ENCODE peak calls at places on chromosomes 11 and 22, in ten cellular contexts. Y, V, M, L, T, F, Z, H, S and B are unnamed samples.

GRCh38 chr11:85076535-85077330 is 550.4 kb downstream of the DLG2 start:
- DNase-seq in V (no peak), M (peak; percentile 41), L (no peak), H (no peak), Y (no peak), Z (no peak), F (no peak), T (no peak), S (no peak), B (peak; percentile 90)

GRCh38 chr22:43007519-43008102 is 7.3 kb downstream of the PACSIN2 start:
- DNase-seq in T (no peak), V (no peak), L (peak; percentile 79), M (peak; percentile 66), Y (no peak), Z (peak; percentile 82), S (no peak), F (no peak), H (no peak), B (no peak)

GRCh38 chr11:95485115-95485900 is 254.3 kb upstream of the SESN3 start:
- DNase-seq in Y (no peak), T (peak; percentile 87), L (no peak), H (no peak), S (no peak), V (no peak), Z (no peak), M (peak; percentile 65), F (no peak), B (no peak)

GRCh38 chr11:67438121-67438902 is 830 bp upstream of the PTPRCAP start:
- DNase-seq in F (no peak), H (peak; percentile 85), T (no peak), Y (no peak), M (no peak), Z (no peak), S (no peak), V (peak; percentile 85), L (no peak), B (peak; percentile 49)

GRCh38 chr11:18394928-18395734 is 768 bp downstream of the LDHA start:
- DNase-seq in Y (no peak), M (no peak), V (peak; percentile 41), Z (no peak), T (peak; percentile 14), F (peak; percentile 17), L (no peak), H (peak; percentile 39), S (peak; percentile 54), B (no peak)

GRCh38 chr11:13983081-13983751 is 20.7 kb downstream of the SPON1 start:
- DNase-seq in M (peak; percentile 63), Z (no peak), T (no peak), S (no peak), L (no peak), Y (no peak), V (no peak), H (no peak), F (no peak), B (no peak)

GRCh38 chr22:37456351-37456750 is 29.1 kb upstream of the ELFN2 start:
- DNase-seq in V (no peak), H (no peak), S (no peak), Y (no peak), Z (no peak), L (no peak), F (no peak), T (no peak), M (no peak), B (no peak)

GRCh38 chr22:19292262-19293230 is 1.0 kb upstream of the CLTCL1 start:
- DNase-seq in L (peak; percentile 45), H (no peak), F (no peak), Y (peak; percentile 15), S (no peak), T (no peak), M (peak; percentile 91), Z (no peak), V (no peak), B (no peak)

GRCh38 chr11:113991718-113992458 is 17.0 kb downstream of the HTR3A start:
- DNase-seq in H (no peak), F (no peak), V (no peak), M (peak; percentile 12), Z (no peak), L (no peak), Y (no peak), S (no peak), T (peak; percentile 12), B (no peak)

GRCh38 chr11:124896071-124896750 is 1.5 kb downstream of the ROBO4 start:
- DNase-seq in T (no peak), Z (no peak), M (no peak), H (no peak), S (peak; percentile 37), L (no peak), V (no peak), Y (no peak), F (no peak), B (no peak)

GRCh38 chr11:37881741-37882140 is 1283.7 kb upstream of the RAG2 start:
- DNase-seq in M (no peak), S (no peak), Z (no peak), Y (no peak), T (no peak), F (no peak), V (no peak), L (no peak), H (no peak), B (no peak)

GRCh38 chr11:827146-827860 is 416 bp upstream of the CRACR2B start:
- DNase-seq in V (peak; percentile 61), Z (peak; percentile 61), T (no peak), Y (no peak), L (no peak), F (no peak), S (peak; percentile 91), M (no peak), H (peak; percentile 86), B (no peak)
- H3K4me3 ChIP-seq in V (no peak overlapping the region), Z (peak overlapping the region; percentile 24), T (peak overlapping the region; percentile 33), Y (peak overlapping the region; percentile 73), L (peak overlapping the region; percentile 58), F (peak overlapping the region; percentile 45), S (peak overlapping the region; percentile 42), M (no peak overlapping the region), H (peak overlapping the region; percentile 75), B (peak overlapping the region; percentile 40)

DNA sequence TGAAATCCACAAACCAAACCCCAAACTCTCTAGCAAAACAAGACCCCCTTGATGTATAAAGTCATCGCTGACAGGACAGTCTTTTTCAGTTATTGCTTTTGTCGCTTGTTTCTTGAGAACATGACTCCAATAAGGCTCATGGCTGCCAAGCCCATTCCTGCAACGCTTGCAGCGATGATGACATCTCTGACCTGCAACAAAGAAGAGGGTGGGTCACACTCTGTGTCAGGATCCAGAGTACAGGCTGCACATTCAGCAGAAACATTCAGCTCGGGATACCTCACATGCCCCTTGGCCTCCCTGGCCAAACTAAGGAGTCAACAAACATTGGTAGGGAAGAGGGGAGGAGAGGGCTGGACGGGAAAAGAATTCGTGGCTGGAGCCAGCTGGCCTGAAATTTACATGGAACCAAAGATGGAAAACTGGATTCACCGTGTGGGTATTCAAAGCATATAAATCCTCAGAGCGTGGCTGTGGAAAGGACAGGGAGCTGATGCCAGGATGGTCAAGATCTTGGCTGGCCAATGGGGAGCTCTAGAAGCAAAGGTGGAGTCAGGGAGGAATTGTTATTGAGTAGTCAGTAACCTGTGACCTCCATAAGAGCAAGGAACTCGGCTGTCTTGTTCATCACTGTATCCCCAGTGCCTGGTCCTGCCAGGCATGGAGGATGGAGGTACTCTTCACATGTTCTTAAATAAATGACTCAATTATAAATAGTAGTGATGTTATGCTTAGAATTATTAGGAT is 11.8 kb upstream of the PLAAT2 start:
- DNase-seq in M (peak; percentile 67), H (no peak), F (no peak), Z (no peak), T (no peak), L (no peak), V (no peak), Y (peak; percentile 33), S (no peak), B (no peak)
- H3K4me3 ChIP-seq in M (no peak overlapping the region), H (peak overlapping the region; percentile 45), F (no peak overlapping the region), Z (no peak overlapping the region), T (no peak overlapping the region), L (peak overlapping the region; percentile 37), V (peak overlapping the region; percentile 79), Y (peak overlapping the region; percentile 50), S (no peak overlapping the region), B (peak overlapping the region; percentile 35)

GRCh38 chr11:72802822-72803221 is 9.0 kb upstream of the STARD10 start:
- DNase-seq in F (no peak), Y (no peak), V (no peak), H (no peak), M (no peak), Z (no peak), L (no peak), S (no peak), T (no peak), B (no peak)

GRCh38 chr11:72805214-72805613 is 9.0 kb upstream of the ATG16L2 start:
- DNase-seq in L (no peak), Y (no peak), F (no peak), H (no peak), S (no peak), V (no peak), M (no peak), Z (no peak), T (no peak), B (no peak)

GRCh38 chr11:72808415-72808814 is 5.8 kb upstream of the ATG16L2 start:
- DNase-seq in S (no peak), M (no peak), Z (no peak), T (no peak), F (no peak), H (no peak), V (no peak), L (no peak), Y (no peak), B (no peak)

GRCh38 chr11:72807789-72808188 is 6.4 kb upstream of the ATG16L2 start:
- DNase-seq in L (no peak), T (no peak), H (no peak), Z (no peak), V (no peak), F (no peak), Y (no peak), S (no peak), M (no peak), B (no peak)

DNA sequence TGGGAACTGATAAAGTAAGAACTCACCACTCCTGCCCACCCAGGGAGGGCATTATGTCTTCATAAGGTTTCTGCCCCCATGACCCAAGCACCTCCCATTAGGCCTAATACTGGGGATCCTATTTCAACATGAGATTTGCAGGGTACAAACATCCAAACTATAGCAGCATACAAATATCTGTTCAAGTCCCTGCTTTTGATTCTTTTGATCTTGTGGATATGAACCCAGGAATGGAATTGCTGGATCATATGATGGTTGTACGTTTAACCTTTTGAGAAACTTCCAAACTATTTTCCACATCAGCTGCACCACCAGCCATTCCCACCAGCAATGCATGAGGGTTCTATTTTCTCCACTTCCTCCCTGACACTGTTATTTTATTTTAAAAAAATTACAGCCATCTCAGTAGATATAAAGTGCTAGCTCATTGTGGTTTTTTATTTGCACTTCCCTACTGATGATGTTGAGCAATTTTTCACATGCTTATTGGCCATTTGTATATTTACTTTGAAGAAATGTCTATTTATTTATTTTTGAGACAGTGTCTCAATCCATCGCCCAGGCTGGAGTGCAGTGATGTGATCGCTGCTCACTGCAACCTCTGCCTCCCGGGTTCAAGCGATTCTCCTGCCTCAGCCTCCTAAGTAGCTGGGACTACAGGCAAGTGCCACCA is 7.1 kb upstream of the ATG16L2 start:
- DNase-seq in T (no peak), S (no peak), V (no peak), H (no peak), Z (no peak), F (no peak), M (no peak), Y (no peak), L (no peak), B (no peak)
- H3K4me3 ChIP-seq in T (no peak overlapping the region), S (no peak overlapping the region), V (no peak overlapping the region), H (no peak overlapping the region), Z (no peak overlapping the region), F (no peak overlapping the region), M (no peak overlapping the region), Y (no peak overlapping the region), L (no peak overlapping the region), B (no peak overlapping the region)

GRCh38 chr22:24401824-24402434 is 25.5 kb upstream of the ADORA2A start:
- DNase-seq in Z (no peak), T (no peak), H (no peak), V (no peak), M (no peak), L (no peak), F (no peak), Y (no peak), S (no peak), B (no peak)
- H3K4me3 ChIP-seq in Z (no peak overlapping the region), T (no peak overlapping the region), H (no peak overlapping the region), V (no peak overlapping the region), M (no peak overlapping the region), L (no peak overlapping the region), F (no peak overlapping the region), Y (peak overlapping the region; percentile 47), S (no peak overlapping the region), B (no peak overlapping the region)